ENCODE peak calls at places on chromosomes 1 and 21, in eight cellular contexts. H is stimulated activated effector memory CD8-positive, alpha-beta T cell treated with anti-CD3 and anti-CD28 coated beads, Interleukin-12 subunit alpha, Interleukin-12 subunit beta, amount 100 ng/mL, for 72 hours; A is substantia nigra; B is T47D; X is sciatic nerve; I is stimulated activated CD4-positive, alpha-beta T cell treated with anti-CD3 and anti-CD28 coated beads, Interleukin-4, amount 100 ng/mL, for 48 hours; F is GM04504; M is T follicular helper cell. Q is an unnamed sample.

GRCh38 chr1:53431725-53432306 is 27.4 kb upstream of the DMRTB1 start:
- DNase-seq in H (no peak), A (no peak), B (no peak), X (no peak), I (no peak), F (no peak), M (no peak), Q (no peak)

GRCh38 chr1:210291786-210292275 is 36.9 kb upstream of the HHAT start:
- DNase-seq in H (no peak), A (no peak), B (no peak), X (no peak), I (no peak), F (peak), M (no peak), Q (no peak)

GRCh38 chr1:32894019-32894600 is 7.1 kb downstream of the TMEM54 start:
- DNase-seq in H (no peak), A (no peak), B (no peak), X (no peak), I (no peak), F (no peak), M (no peak), Q (no peak)

GRCh38 chr21:40732998-40733397 is 114.0 kb downstream of the DSCAM start:
- DNase-seq in H (no peak), A (no peak), B (no peak), X (no peak), I (no peak), F (no peak), M (no peak), Q (no peak)

GRCh38 chr1:30746212-30747027 is 11.2 kb downstream of the LAPTM5 start:
- DNase-seq in H (no peak), A (no peak), B (no peak), X (no peak), I (no peak), F (no peak), M (no peak), Q (no peak)

GRCh38 chr1:19309123-19309813 is 2.7 kb downstream of the AKR7A2 start:
- DNase-seq in H (no peak), A (no peak), B (no peak), X (peak), I (no peak), F (peak), M (no peak), Q (no peak)

GRCh38 chr1:228781161-228781771 is 46.0 kb downstream of the RHOU start:
- DNase-seq in H (no peak), A (no peak), B (no peak), X (no peak), I (no peak), F (no peak), M (no peak), Q (no peak)

GRCh38 chr1:216929870-216930582 is 206.8 kb upstream of the ESRRG start:
- DNase-seq in H (no peak), A (no peak), B (no peak), X (no peak), I (no peak), F (no peak), M (no peak), Q (no peak)

GRCh38 chr1:28915036-28915895 is 897 bp downstream of the EPB41 start:
- DNase-seq in H (peak), A (no peak), B (peak), X (no peak), I (no peak), F (no peak), M (peak), Q (peak)

GRCh38 chr21:38948377-38948776 is 142.6 kb downstream of the ETS2 start:
- DNase-seq in H (no peak), A (no peak), B (no peak), X (no peak), I (no peak), F (no peak), M (no peak), Q (no peak)

Q was measured in transverse colon.